ENCODE peak calls at places on chromosomes 12 and 14, in eight cellular contexts. One of them, this sample, is unnamed.

GRCh38 chr12:25934461-25934860 is 24.0 kb upstream of the RASSF8 start:
- DNase-seq in Peyer's patch: no peak
- DNase-seq in osteocyte: no peak
- DNase-seq in GM20000: no peak
- DNase-seq in testis: no peak
- DNase-seq in PC-3: no peak
- DNase-seq in spleen: no peak
- DNase-seq in fibroblast of mammary gland: no peak
- DNase-seq in this sample: no peak

GRCh38 chr14:91835197-91835919 is 32.0 kb downstream of the TC2N start:
- DNase-seq in testis: no peak
- DNase-seq in osteocyte: no peak
- DNase-seq in spleen: no peak
- DNase-seq in PC-3: no peak
- DNase-seq in GM20000: peak
- DNase-seq in fibroblast of mammary gland: no peak
- DNase-seq in Peyer's patch: no peak
- DNase-seq in this sample: no peak

GRCh38 chr12:123801573-123802178 is 39.6 kb downstream of the DNAH10 start:
- DNase-seq in osteocyte: no peak
- DNase-seq in Peyer's patch: no peak
- DNase-seq in PC-3: peak
- DNase-seq in testis: no peak
- DNase-seq in fibroblast of mammary gland: peak
- DNase-seq in spleen: no peak
- DNase-seq in GM20000: peak
- DNase-seq in this sample: no peak

GRCh38 chr14:24954037-24954696 is 95.8 kb downstream of the STXBP6 start:
- DNase-seq in PC-3: no peak
- DNase-seq in spleen: no peak
- DNase-seq in fibroblast of mammary gland: no peak
- DNase-seq in osteocyte: no peak
- DNase-seq in testis: no peak
- DNase-seq in Peyer's patch: no peak
- DNase-seq in GM20000: no peak
- DNase-seq in this sample: no peak

GRCh38 chr12:30847259-30847658 is 79.3 kb upstream of the TSPAN11 start:
- DNase-seq in osteocyte: no peak
- DNase-seq in testis: no peak
- DNase-seq in GM20000: no peak
- DNase-seq in spleen: no peak
- DNase-seq in Peyer's patch: no peak
- DNase-seq in PC-3: peak
- DNase-seq in fibroblast of mammary gland: peak
- DNase-seq in this sample: no peak

GRCh38 chr12:40107803-40108620 is 2.1 kb upstream of the SLC2A13 start:
- DNase-seq in osteocyte: no peak
- DNase-seq in PC-3: no peak
- DNase-seq in fibroblast of mammary gland: no peak
- DNase-seq in spleen: peak
- DNase-seq in GM20000: no peak
- DNase-seq in testis: no peak
- DNase-seq in Peyer's patch: peak
- DNase-seq in this sample: no peak

GRCh38 chr12:123937707-123938600 is 34.7 kb downstream of the CCDC92 start:
- DNase-seq in spleen: peak
- DNase-seq in osteocyte: no peak
- DNase-seq in fibroblast of mammary gland: no peak
- DNase-seq in testis: no peak
- DNase-seq in PC-3: no peak
- DNase-seq in Peyer's patch: peak
- DNase-seq in GM20000: peak
- DNase-seq in this sample: no peak

GRCh38 chr12:78864483-78865296 is at the start of gene SYT1:
- DNase-seq in Peyer's patch: peak
- DNase-seq in GM20000: no peak
- DNase-seq in spleen: peak
- DNase-seq in fibroblast of mammary gland: peak
- DNase-seq in osteocyte: no peak
- DNase-seq in testis: peak
- DNase-seq in PC-3: peak
- DNase-seq in this sample: peak

GRCh38 chr14:80202888-80203562 is 8.3 kb downstream of the DIO2 start:
- DNase-seq in PC-3: peak
- DNase-seq in spleen: no peak
- DNase-seq in Peyer's patch: no peak
- DNase-seq in GM20000: peak
- DNase-seq in osteocyte: no peak
- DNase-seq in fibroblast of mammary gland: peak
- DNase-seq in testis: peak
- DNase-seq in this sample: no peak

GRCh38 chr12:26130728-26131127 is 5.9 kb upstream of the BHLHE41 start:
- DNase-seq in Peyer's patch: peak
- DNase-seq in GM20000: no peak
- DNase-seq in PC-3: no peak
- DNase-seq in fibroblast of mammary gland: no peak
- DNase-seq in testis: no peak
- DNase-seq in osteocyte: no peak
- DNase-seq in spleen: no peak
- DNase-seq in this sample: no peak

GRCh38 chr14:53741379-53742225 is 215.0 kb downstream of the BMP4 start:
- DNase-seq in Peyer's patch: no peak
- DNase-seq in fibroblast of mammary gland: peak
- DNase-seq in PC-3: no peak
- DNase-seq in testis: no peak
- DNase-seq in GM20000: no peak
- DNase-seq in osteocyte: no peak
- DNase-seq in spleen: no peak
- DNase-seq in this sample: no peak

GRCh38 chr14:103904493-103905107 is 23.7 kb upstream of the TDRD9 start:
- DNase-seq in fibroblast of mammary gland: peak
- DNase-seq in PC-3: no peak
- DNase-seq in Peyer's patch: no peak
- DNase-seq in testis: no peak
- DNase-seq in osteocyte: no peak
- DNase-seq in GM20000: no peak
- DNase-seq in spleen: no peak
- DNase-seq in this sample: no peak

GRCh38 chr12:104699489-104700194 is 242.9 kb downstream of the CHST11 start:
- DNase-seq in osteocyte: no peak
- DNase-seq in PC-3: no peak
- DNase-seq in testis: no peak
- DNase-seq in spleen: no peak
- DNase-seq in GM20000: peak
- DNase-seq in fibroblast of mammary gland: peak
- DNase-seq in Peyer's patch: no peak
- DNase-seq in this sample: no peak
- TF ChIP-seq CTCF in osteocyte: no peak
- TF ChIP-seq CTCF in PC-3: no peak
- TF ChIP-seq CTCF in testis: no peak
- TF ChIP-seq CTCF in spleen: no peak
- TF ChIP-seq CTCF in GM20000: no peak
- TF ChIP-seq CTCF in fibroblast of mammary gland: no peak
- TF ChIP-seq CTCF in Peyer's patch: no peak
- TF ChIP-seq CTCF in this sample: no peak

GRCh38 chr14:81211844-81212243 is 8.9 kb downstream of the GTF2A1 start:
- DNase-seq in osteocyte: no peak
- DNase-seq in testis: no peak
- DNase-seq in spleen: no peak
- DNase-seq in GM20000: no peak
- DNase-seq in fibroblast of mammary gland: peak
- DNase-seq in Peyer's patch: no peak
- DNase-seq in PC-3: peak
- DNase-seq in this sample: no peak
- TF ChIP-seq CTCF in osteocyte: peak
- TF ChIP-seq CTCF in testis: no peak
- TF ChIP-seq CTCF in spleen: no peak
- TF ChIP-seq CTCF in GM20000: peak
- TF ChIP-seq CTCF in fibroblast of mammary gland: peak
- TF ChIP-seq CTCF in Peyer's patch: no peak
- TF ChIP-seq CTCF in PC-3: peak
- TF ChIP-seq CTCF in this sample: peak

DNA sequence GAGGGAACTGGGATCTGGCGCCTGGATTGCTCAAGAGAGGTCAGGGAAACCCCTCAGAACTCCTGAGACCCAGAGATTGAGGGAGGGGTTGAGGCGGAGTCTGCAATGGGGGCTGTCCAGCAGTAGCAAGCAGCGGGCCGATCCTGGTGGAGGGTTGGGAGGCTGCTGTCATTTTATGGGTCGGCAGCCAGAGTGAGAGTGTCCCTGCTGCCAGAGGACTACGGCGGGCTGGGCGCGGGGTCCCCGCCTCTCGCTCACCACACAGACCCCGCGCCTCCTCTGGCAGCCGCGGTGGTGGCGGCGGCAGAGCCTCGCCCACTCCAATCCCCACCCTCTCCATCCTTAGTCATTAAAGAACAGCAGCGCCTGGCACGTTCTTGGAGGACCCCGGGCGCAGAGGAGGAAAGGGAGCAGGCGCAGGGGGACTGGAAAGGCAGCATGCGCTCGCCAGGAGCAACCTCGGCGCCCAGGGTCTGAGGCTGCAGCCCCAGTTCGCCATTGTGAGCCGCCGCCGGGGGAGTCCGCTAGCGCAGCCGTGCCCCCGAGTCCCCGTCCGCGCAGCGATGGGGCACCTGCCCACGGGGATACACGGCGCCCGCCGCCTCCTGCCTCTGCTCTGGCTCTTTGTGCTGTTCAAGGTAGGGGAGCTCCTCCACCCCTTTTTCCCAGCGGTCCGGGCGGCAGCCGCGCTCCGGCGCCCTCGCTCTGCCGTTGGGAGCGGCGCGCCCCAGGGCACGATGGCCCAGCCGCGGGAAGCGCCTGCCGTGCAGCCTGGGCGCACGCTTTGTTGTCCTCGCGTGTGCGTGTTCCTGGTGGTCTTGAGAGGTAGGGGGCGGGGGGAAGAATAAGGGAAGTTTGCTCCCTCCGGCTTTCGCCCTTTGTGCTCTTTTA is at the start of gene PTPRO:
- DNase-seq in Peyer's patch: no peak
- DNase-seq in GM20000: no peak
- DNase-seq in osteocyte: no peak
- DNase-seq in PC-3: no peak
- DNase-seq in testis: peak
- DNase-seq in spleen: no peak
- DNase-seq in fibroblast of mammary gland: peak
- DNase-seq in this sample: no peak
- TF ChIP-seq CTCF in Peyer's patch: no peak
- TF ChIP-seq CTCF in GM20000: no peak
- TF ChIP-seq CTCF in osteocyte: no peak
- TF ChIP-seq CTCF in PC-3: no peak
- TF ChIP-seq CTCF in testis: no peak
- TF ChIP-seq CTCF in spleen: no peak
- TF ChIP-seq CTCF in fibroblast of mammary gland: no peak
- TF ChIP-seq CTCF in this sample: peak

DNA sequence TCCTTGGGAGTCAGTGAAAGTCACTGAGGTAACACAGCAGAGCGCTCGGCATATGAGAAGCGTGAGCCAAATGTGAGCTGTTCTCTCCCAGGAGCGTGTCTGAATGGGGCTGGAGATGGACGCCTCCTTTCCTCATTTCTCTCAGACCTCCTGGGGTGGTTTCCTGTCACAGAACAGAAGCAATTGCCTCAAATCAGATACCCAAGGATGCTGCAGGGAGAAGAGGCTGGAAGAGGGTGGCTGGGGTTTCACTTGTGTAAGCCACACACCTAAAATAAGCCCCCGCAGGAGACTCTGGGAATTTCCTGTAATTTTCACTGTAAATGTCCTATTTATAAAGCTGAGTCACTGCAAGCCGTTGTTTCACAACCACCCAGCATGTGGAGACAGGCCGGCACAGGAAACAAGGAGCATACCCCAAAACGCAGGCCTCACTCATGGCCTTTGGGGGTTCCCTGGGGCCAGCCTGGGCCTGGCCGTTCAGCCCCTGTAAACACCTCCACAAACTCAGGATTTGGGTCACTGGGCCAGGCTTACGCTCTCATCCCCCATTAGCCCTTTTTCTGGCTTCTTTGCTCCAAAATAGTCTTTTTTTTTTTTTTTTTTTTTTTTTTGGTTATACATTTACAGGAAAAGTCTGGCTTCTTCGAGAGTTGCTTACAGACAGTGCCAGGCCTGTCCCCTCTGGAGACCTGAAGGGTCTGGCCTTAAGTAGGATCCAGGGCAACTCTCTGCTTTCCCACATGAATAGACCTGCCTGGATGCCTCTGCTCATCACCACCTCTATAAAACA is 55.3 kb downstream of the VCPKMT start:
- DNase-seq in spleen: peak
- DNase-seq in testis: peak
- DNase-seq in GM20000: peak
- DNase-seq in osteocyte: no peak
- DNase-seq in PC-3: peak
- DNase-seq in fibroblast of mammary gland: peak
- DNase-seq in Peyer's patch: peak
- DNase-seq in this sample: no peak
- TF ChIP-seq CTCF in spleen: no peak
- TF ChIP-seq CTCF in testis: peak
- TF ChIP-seq CTCF in GM20000: no peak
- TF ChIP-seq CTCF in osteocyte: peak
- TF ChIP-seq CTCF in PC-3: peak
- TF ChIP-seq CTCF in fibroblast of mammary gland: peak
- TF ChIP-seq CTCF in Peyer's patch: no peak
- TF ChIP-seq CTCF in this sample: peak